ENCODE peak calls at places on chromosomes 2 and 18, in six cellular contexts. R is AG04450, U is IMR-90, X is lower lobe of right lung, E is colonic mucosa, A is prostate gland. J is an unnamed sample.

GRCh38 chr18:59140287-59140885 is 702 bp downstream of the SEC11C start:
- DNase-seq in X (no peak), U (peak; percentile 51), E (peak; percentile 30), A (peak; percentile 8), R (no peak), J (no peak)

GRCh38 chr2:135996304-135996703 is 10.9 kb upstream of the DARS1 start:
- DNase-seq in E (no peak), A (no peak), R (no peak), U (no peak), X (no peak), J (no peak)

GRCh38 chr2:7604456-7604855 is 687.2 kb downstream of the RNF144A start:
- DNase-seq in U (no peak), X (no peak), R (no peak), E (no peak), A (no peak), J (no peak)

GRCh38 chr18:24584777-24585176 is 124.3 kb downstream of the HRH4 start:
- DNase-seq in X (no peak), E (no peak), U (no peak), A (no peak), R (no peak), J (no peak)

GRCh38 chr2:238869293-238870124 is 21.6 kb downstream of the TWIST2 start:
- DNase-seq in X (no peak), A (no peak), E (no peak), R (no peak), U (peak; percentile 45), J (no peak)

GRCh38 chr18:36526611-36527010 is 229.1 kb downstream of the FHOD3 start:
- DNase-seq in X (no peak), U (peak; percentile 52), E (no peak), A (no peak), R (no peak), J (no peak)

GRCh38 chr2:120358734-120359465 is 13.0 kb downstream of the INHBB start:
- DNase-seq in X (no peak), R (no peak), U (no peak), A (no peak), E (no peak), J (no peak)

GRCh38 chr18:48780151-48781001 is 170.4 kb downstream of the SMAD7 start:
- DNase-seq in E (no peak), R (no peak), U (peak; percentile 38), X (peak; percentile 43), A (no peak), J (no peak)

GRCh38 chr2:202084265-202084664 is 11.2 kb downstream of the KIAA2012 start:
- DNase-seq in A (no peak), U (peak; percentile 15), E (no peak), X (no peak), R (no peak), J (no peak)

GRCh38 chr2:27781496-27781895 is 10.0 kb downstream of the MRPL33 start:
- DNase-seq in X (no peak), R (no peak), E (no peak), U (no peak), A (peak; percentile 48), J (no peak)

GRCh38 chr18:49500136-49500921 is 13.3 kb upstream of the C18orf32 start:
- DNase-seq in E (no peak), A (no peak), X (peak; percentile 26), R (no peak), U (no peak), J (no peak)

GRCh38 chr18:40489301-40489700 is 1465.7 kb upstream of the PIK3C3 start:
- DNase-seq in U (no peak), A (no peak), R (no peak), E (no peak), X (no peak), J (no peak)

GRCh38 chr2:102278720-102279390 is 32.5 kb upstream of the IL1RL1 start:
- DNase-seq in R (no peak), E (no peak), U (peak; percentile 42), A (no peak), X (no peak), J (no peak)

GRCh38 chr2:236171213-236172201 is 3.3 kb upstream of the GBX2 start:
- DNase-seq in X (no peak), R (no peak), A (no peak), E (no peak), U (no peak), J (no peak)

GRCh38 chr18:27861539-27861938 is 315.4 kb downstream of the CDH2 start:
- DNase-seq in U (no peak), R (no peak), X (no peak), A (no peak), E (no peak), J (no peak)

GRCh38 chr2:231713738-231714638 is 5.7 kb downstream of the PTMA start:
- DNase-seq in A (peak; percentile 86), U (peak; percentile 87), R (peak; percentile 72), E (peak; percentile 93), X (peak; percentile 94), J (no peak)

GRCh38 chr18:48230459-48231113 is 178.6 kb downstream of the ZBTB7C start:
- DNase-seq in R (peak; percentile 3), E (peak; percentile 79), A (peak; percentile 36), X (peak; percentile 79), U (peak; percentile 31), J (no peak)

GRCh38 chr2:73859721-73860586 is 31.2 kb downstream of the STAMBP start:
- DNase-seq in R (peak; percentile 75), E (no peak), U (peak; percentile 97), X (no peak), A (no peak), J (no peak)

GRCh38 chr2:140808816-140809215 is 1322.0 kb downstream of the LRP1B start:
- DNase-seq in U (no peak), R (no peak), X (no peak), A (no peak), E (no peak), J (no peak)
- TF ChIP-seq CTCF in U (no peak), R (peak; percentile 14), X (no peak), A (no peak), E (no peak), J (peak; percentile 8)

GRCh38 chr2:98088261-98088660 is 1.3 kb downstream of the VWA3B start:
- DNase-seq in A (no peak), X (peak; percentile 62), U (no peak), E (peak; percentile 38), R (no peak), J (no peak)

GRCh38 chr2:98085649-98086048 is 1.3 kb upstream of the VWA3B start:
- DNase-seq in X (no peak), R (no peak), U (no peak), E (peak; percentile 63), A (no peak), J (no peak)

GRCh38 chr2:98084869-98085238 is 2.1 kb upstream of the VWA3B start:
- DNase-seq in X (no peak), E (peak; percentile 50), R (no peak), A (no peak), U (no peak), J (peak; percentile 55)

GRCh38 chr2:98086491-98087446 is at the start of gene VWA3B:
- DNase-seq in A (peak; percentile 49), X (peak; percentile 85), U (no peak), R (no peak), E (peak; percentile 89), J (peak; percentile 14)

DNA sequence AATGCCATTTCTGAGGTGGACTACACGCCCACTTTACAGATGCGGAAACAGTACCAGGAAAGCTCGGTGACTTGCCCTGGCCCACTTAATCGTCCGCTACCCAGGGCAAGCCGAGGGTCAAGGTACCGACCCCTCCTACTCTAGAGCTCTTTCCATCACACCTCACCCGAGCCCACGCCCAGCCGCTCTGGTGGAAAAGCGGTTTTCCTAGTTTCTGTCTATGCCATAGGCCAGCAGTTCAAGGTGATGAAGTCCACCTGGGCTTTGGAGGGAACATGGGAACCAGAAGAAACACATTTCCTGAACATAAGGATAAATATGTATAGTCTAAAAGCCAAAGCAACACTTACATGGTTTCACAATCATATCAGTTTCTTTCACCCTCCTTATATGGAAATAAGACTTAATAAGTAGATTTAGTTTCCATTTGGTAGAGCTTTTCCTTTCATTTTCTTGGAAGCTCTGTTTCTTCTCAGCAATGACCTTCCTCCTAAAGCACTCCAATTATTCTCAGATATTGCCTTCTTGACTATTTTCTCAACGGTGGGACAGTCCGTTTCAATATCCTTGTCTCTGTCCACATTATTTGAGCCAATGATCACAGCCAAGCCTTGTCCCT is 589 bp downstream of the VWA3B start:
- DNase-seq in X (no peak), A (no peak), E (no peak), R (no peak), U (no peak), J (no peak)
- H3K4me3 ChIP-seq in X (peak overlapping the region; percentile 53), A (no peak overlapping the region), E (peak overlapping the region; percentile 62), R (peak overlapping the region; percentile 54), U (peak overlapping the region; percentile 46), J (peak overlapping the region; percentile 43)

GRCh38 chr2:215796160-215796559 is 217.2 kb downstream of the MREG start:
- DNase-seq in R (no peak), U (peak; percentile 66), A (no peak), X (no peak), E (peak; percentile 40), J (no peak)
- TF ChIP-seq CTCF in R (peak; percentile 13), U (no peak), A (no peak), X (no peak), E (no peak), J (no peak)

GRCh38 chr2:15942711-15943345 is 2.5 kb downstream of the MYCN start:
- DNase-seq in X (no peak), A (no peak), U (no peak), E (no peak), R (no peak), J (no peak)

GRCh38 chr2:15943378-15943851 is 3.1 kb downstream of the MYCN start:
- DNase-seq in R (no peak), X (no peak), A (no peak), U (no peak), E (peak; percentile 37), J (no peak)

GRCh38 chr2:15941483-15941853 is 1.1 kb downstream of the MYCN start:
- DNase-seq in R (no peak), A (no peak), U (no peak), X (no peak), E (peak; percentile 37), J (no peak)

GRCh38 chr2:15940661-15941482 is 522 bp downstream of the MYCN start:
- DNase-seq in R (no peak), A (no peak), X (no peak), U (no peak), E (peak; percentile 26), J (no peak)

GRCh38 chr2:15941970-15942710 is 1.8 kb downstream of the MYCN start:
- DNase-seq in A (no peak), E (peak; percentile 30), R (no peak), X (no peak), U (no peak), J (no peak)
- H3K4me3 ChIP-seq in A (peak overlapping the region; percentile 28), E (peak overlapping the region; percentile 51), R (no peak overlapping the region), X (peak overlapping the region; percentile 57), U (no peak overlapping the region), J (no peak overlapping the region)

GRCh38 chr2:20148841-20149702 is 75.9 kb downstream of the SDC1 start:
- DNase-seq in X (no peak), R (no peak), E (no peak), A (no peak), U (peak; percentile 89), J (no peak)
- TF ChIP-seq CTCF in X (no peak), R (no peak), E (no peak), A (no peak), U (no peak), J (no peak)

J was measured in LNCaP clone FGC.